ENCODE peak calls at places on chromosomes 13 and 19, in six cellular contexts. A is AG04450, V is NCI-H1694, H is KBM-7, G is kidney epithelial cell, P is NCI-H2171. U is an unnamed sample.

GRCh38 chr13:98576215-98576945 is 527 bp downstream of the STK24 start:
- DNase-seq in A (no peak), V (no peak), H (peak; percentile 48), G (no peak), P (peak; percentile 7), U (no peak)

GRCh38 chr19:17948474-17948966 is 15.7 kb downstream of the CCDC124 start:
- DNase-seq in A (no peak), V (peak; percentile 67), H (no peak), G (no peak), P (peak; percentile 99), U (no peak)

GRCh38 chr19:40502081-40502480 is 35.3 kb downstream of the SPTBN4 start:
- DNase-seq in A (no peak), V (no peak), H (no peak), G (no peak), P (no peak), U (no peak)

GRCh38 chr13:112647256-112647655 is 42.6 kb upstream of the ATP11A start:
- DNase-seq in A (no peak), V (no peak), H (no peak), G (no peak), P (no peak), U (no peak)

GRCh38 chr19:6062961-6063575 is 47.2 kb downstream of the RFX2 start:
- DNase-seq in A (no peak), V (no peak), H (no peak), G (no peak), P (no peak), U (no peak)

GRCh38 chr19:18608805-18609716 is 2.5 kb upstream of the CRLF1 start:
- DNase-seq in A (no peak), V (no peak), H (no peak), G (no peak), P (no peak), U (no peak)

GRCh38 chr19:8487137-8487851 is 15.1 kb downstream of the PRAM1 start:
- DNase-seq in A (no peak), V (no peak), H (peak; percentile 98), G (no peak), P (no peak), U (no peak)

GRCh38 chr19:18021121-18021755 is 13.3 kb downstream of the ARRDC2 start:
- DNase-seq in A (no peak), V (no peak), H (peak; percentile 75), G (no peak), P (no peak), U (no peak)

GRCh38 chr13:19927117-19927734 is 31.3 kb upstream of the ZMYM2 start:
- DNase-seq in A (no peak), V (peak; percentile 39), H (peak; percentile 22), G (no peak), P (no peak), U (peak; percentile 9)

GRCh38 chr19:30219682-30220081 is 152.5 kb upstream of the ZNF536 start:
- DNase-seq in A (no peak), V (no peak), H (no peak), G (no peak), P (no peak), U (no peak)

U was measured in fibroblast of the conjunctiva.